ENCODE peak calls at places on chromosomes 12 and 14, in five cellular contexts. N, Z, M, P and R are unnamed samples.

GRCh38 chr14:50002926-50003212 is 110.0 kb downstream of the ARF6 start:
- DNase-seq in N (no peak), Z (peak), M (no peak), P (no peak), R (no peak)

GRCh38 chr12:121223283-121223946 is 13.5 kb downstream of the P2RX4 start:
- DNase-seq in N (peak), Z (no peak), M (no peak), P (no peak), R (no peak)

GRCh38 chr14:105187935-105188524 is 6.9 kb upstream of the NUDT14 start:
- DNase-seq in N (no peak), Z (no peak), M (no peak), P (peak), R (no peak)

GRCh38 chr12:39230086-39230485 is 212.8 kb downstream of the KIF21A start:
- DNase-seq in N (no peak), Z (peak), M (no peak), P (no peak), R (no peak)

GRCh38 chr12:33942172-33942571 is 80.1 kb upstream of the ALG10 start:
- DNase-seq in N (no peak), Z (no peak), M (no peak), P (no peak), R (no peak)

GRCh38 chr12:65830305-65830704 is 6.0 kb downstream of the HMGA2 start:
- DNase-seq in N (no peak), Z (no peak), M (no peak), P (no peak), R (no peak)

GRCh38 chr14:64786296-64787149 is 82.3 kb downstream of the PLEKHG3 start:
- DNase-seq in N (no peak), Z (no peak), M (no peak), P (no peak), R (no peak)

GRCh38 chr14:36700656-36701055 is 39.0 kb downstream of the PAX9 start:
- DNase-seq in N (no peak), Z (no peak), M (no peak), P (no peak), R (no peak)

GRCh38 chr12:113470871-113471618 is 626 bp downstream of the LHX5 start:
- DNase-seq in N (peak), Z (no peak), M (no peak), P (no peak), R (peak)

GRCh38 chr14:73237786-73238261 is 518 bp downstream of the PAPLN start:
- DNase-seq in N (no peak), Z (no peak), M (no peak), P (no peak), R (no peak)

GRCh38 chr14:22388669-22389625 is 200.1 kb downstream of the DAD1 start:
- DNase-seq in N (no peak), Z (peak), M (no peak), P (no peak), R (no peak)

GRCh38 chr14:80959448-80960006 is 4.1 kb downstream of the TSHR start:
- DNase-seq in N (no peak), Z (peak), M (no peak), P (no peak), R (no peak)

GRCh38 chr14:30355431-30355913 is 203.5 kb upstream of the G2E3 start:
- DNase-seq in N (no peak), Z (no peak), M (no peak), P (no peak), R (no peak)

GRCh38 chr12:105262461-105263184 is 26.6 kb upstream of the APPL2 start:
- DNase-seq in N (no peak), Z (no peak), M (no peak), P (no peak), R (no peak)

GRCh38 chr12:49598527-49598926 is 6.9 kb downstream of the FAM186B start:
- DNase-seq in N (peak), Z (no peak), M (no peak), P (no peak), R (no peak)

GRCh38 chr12:113647048-113647447 is 175.4 kb upstream of the LHX5 start:
- DNase-seq in N (no peak), Z (no peak), M (no peak), P (no peak), R (no peak)

GRCh38 chr14:52150162-52150561 is 81.3 kb upstream of the NID2 start:
- DNase-seq in N (no peak), Z (no peak), M (no peak), P (no peak), R (no peak)

GRCh38 chr12:103529306-103529705 is 33.5 kb upstream of the C12orf42 start:
- DNase-seq in N (no peak), Z (no peak), M (no peak), P (no peak), R (no peak)

GRCh38 chr14:68951051-68951797 is 27.9 kb downstream of the ACTN1 start:
- DNase-seq in N (no peak), Z (peak), M (no peak), P (peak), R (no peak)

GRCh38 chr14:85539510-85539909 is 9.6 kb downstream of the FLRT2 start:
- DNase-seq in N (no peak), Z (no peak), M (no peak), P (no peak), R (no peak)

GRCh38 chr14:99268776-99269510 is 3.1 kb downstream of the BCL11B start:
- DNase-seq in N (peak), Z (no peak), M (no peak), P (no peak), R (no peak)

GRCh38 chr12:76915381-76916169 is 36.8 kb upstream of the CSRP2 start:
- DNase-seq in N (no peak), Z (peak), M (no peak), P (no peak), R (no peak)

GRCh38 chr12:100672075-100672592 is 98.7 kb downstream of the GAS2L3 start:
- DNase-seq in N (peak), Z (peak), M (no peak), P (no peak), R (no peak)

GRCh38 chr12:119195256-119195655 is 16.5 kb downstream of the HSPB8 start:
- DNase-seq in N (no peak), Z (no peak), M (no peak), P (no peak), R (no peak)

GRCh38 chr12:46210835-46211439 is 57.9 kb downstream of the SLC38A1 start:
- DNase-seq in N (no peak), Z (no peak), M (no peak), P (no peak), R (no peak)

GRCh38 chr14:84554136-84554535 is 975.8 kb upstream of the FLRT2 start:
- DNase-seq in N (no peak), Z (no peak), M (no peak), P (no peak), R (no peak)

GRCh38 chr12:22529281-22530060 is 14.9 kb downstream of the C2CD5 start:
- DNase-seq in N (no peak), Z (peak), M (no peak), P (no peak), R (no peak)

GRCh38 chr12:102675672-102676071 is 195.3 kb upstream of the IGF1 start:
- DNase-seq in N (no peak), Z (peak), M (no peak), P (no peak), R (no peak)

GRCh38 chr14:99317231-99318090 is 45.5 kb upstream of the BCL11B start:
- DNase-seq in N (no peak), Z (no peak), M (no peak), P (no peak), R (no peak)

GRCh38 chr14:70359076-70359424 is 433 bp downstream of the COX16 start:
- DNase-seq in N (no peak), Z (no peak), M (no peak), P (no peak), R (no peak)

GRCh38 chr14:73236157-73236556 is 1.1 kb upstream of the PAPLN start:
- DNase-seq in N (no peak), Z (no peak), M (no peak), P (no peak), R (no peak)

GRCh38 chr12:67804168-67804567 is 155.6 kb downstream of the DYRK2 start:
- DNase-seq in N (no peak), Z (no peak), M (no peak), P (no peak), R (no peak)

GRCh38 chr14:105878125-105878524 is 351.7 kb downstream of the TMEM121 start:
- DNase-seq in N (no peak), Z (no peak), M (no peak), P (no peak), R (no peak)

GRCh38 chr12:46267618-46268348 is 1.1 kb downstream of the SLC38A1 start:
- DNase-seq in N (no peak), Z (peak), M (no peak), P (peak), R (no peak)

GRCh38 chr12:12267801-12268200 is 957 bp upstream of the LRP6 start:
- DNase-seq in N (peak), Z (no peak), M (no peak), P (no peak), R (no peak)

GRCh38 chr12:119354187-119354586 is 19.7 kb downstream of the CCDC60 start:
- DNase-seq in N (no peak), Z (no peak), M (no peak), P (no peak), R (no peak)

GRCh38 chr14:25431211-25432076 is 381.5 kb upstream of the STXBP6 start:
- DNase-seq in N (peak), Z (no peak), M (peak), P (no peak), R (peak)

GRCh38 chr12:49854976-49855375 is 12.1 kb upstream of the BCDIN3D start:
- DNase-seq in N (no peak), Z (no peak), M (no peak), P (no peak), R (no peak)

GRCh38 chr12:508795-509194 is 49.1 kb downstream of the B4GALNT3 start:
- DNase-seq in N (no peak), Z (no peak), M (no peak), P (no peak), R (no peak)

GRCh38 chr12:72273499-72273837 is 1.3 kb downstream of the TRHDE start:
- DNase-seq in N (no peak), Z (no peak), M (no peak), P (no peak), R (no peak)
- H2BK12ac ChIP-seq in N (no peak), Z (no peak), M (peak), P (no peak), R (no peak)

GRCh38 chr12:79299447-79300198 is 391.1 kb downstream of the PAWR start:
- DNase-seq in N (no peak), Z (no peak), M (no peak), P (peak), R (no peak)

GRCh38 chr12:79302171-79302841 is 388.5 kb downstream of the PAWR start:
- DNase-seq in N (no peak), Z (no peak), M (no peak), P (no peak), R (no peak)

GRCh38 chr12:79300199-79300568 is 390.6 kb downstream of the PAWR start:
- DNase-seq in N (no peak), Z (peak), M (no peak), P (peak), R (no peak)

GRCh38 chr12:79298511-79298910 is 392.3 kb downstream of the PAWR start:
- DNase-seq in N (no peak), Z (no peak), M (no peak), P (no peak), R (no peak)

DNA sequence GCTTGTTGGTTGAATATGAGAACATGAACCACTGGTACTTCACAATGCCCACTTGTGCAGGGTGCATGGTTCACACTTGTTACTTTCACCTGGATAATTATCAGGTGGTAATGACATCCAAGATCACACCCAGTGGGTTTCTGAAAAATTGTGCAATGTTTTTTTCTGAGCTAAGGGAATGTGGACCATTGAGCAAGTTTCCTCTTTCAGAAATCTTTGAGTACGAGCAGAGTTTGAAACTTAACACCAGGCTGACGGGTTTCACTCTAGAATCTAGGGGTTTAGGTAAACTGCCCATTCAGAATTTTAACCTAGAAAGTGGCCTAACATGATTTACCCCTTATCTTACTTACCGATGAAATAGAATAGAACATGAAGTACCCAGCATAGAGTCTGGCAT is 389.6 kb downstream of the PAWR start:
- DNase-seq in N (no peak), Z (no peak), M (no peak), P (peak), R (no peak)
- H2BK12ac ChIP-seq in N (no peak), Z (no peak), M (no peak), P (no peak), R (no peak)

GRCh38 chr12:53867216-53868012 is 71.2 kb upstream of the HOXC13 start:
- DNase-seq in N (peak), Z (peak), M (no peak), P (peak), R (no peak)

GRCh38 chr12:53868516-53868986 is 70.1 kb upstream of the HOXC13 start:
- DNase-seq in N (no peak), Z (no peak), M (no peak), P (no peak), R (no peak)

GRCh38 chr12:53870122-53870521 is 68.5 kb upstream of the HOXC13 start:
- DNase-seq in N (no peak), Z (no peak), M (no peak), P (no peak), R (no peak)

GRCh38 chr12:53869500-53869899 is 69.1 kb upstream of the HOXC13 start:
- DNase-seq in N (no peak), Z (no peak), M (no peak), P (no peak), R (no peak)

DNA sequence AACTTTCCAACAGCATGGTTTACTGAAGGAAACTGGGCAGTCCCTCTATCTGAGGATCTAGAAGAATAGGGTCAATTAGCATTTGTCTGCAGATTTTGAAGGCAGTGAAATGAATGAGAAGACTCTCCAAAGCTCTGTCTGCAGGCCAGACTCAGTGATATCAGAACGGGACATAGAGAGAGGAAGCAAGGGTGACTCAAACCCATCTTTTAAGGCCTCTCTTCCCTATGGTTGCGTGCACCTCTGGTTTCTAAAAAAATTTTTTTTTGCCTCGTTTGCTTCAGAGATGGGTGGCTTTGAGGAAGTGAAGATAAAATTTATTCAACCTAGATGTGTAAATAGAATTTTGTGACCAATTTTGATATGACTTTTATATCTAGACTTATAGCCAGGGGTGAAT is 71.9 kb upstream of the HOXC13 start:
- DNase-seq in N (no peak), Z (no peak), M (no peak), P (no peak), R (no peak)
- H2BK12ac ChIP-seq in N (no peak), Z (no peak), M (no peak), P (no peak), R (no peak)

GRCh38 chr14:59463773-59464650 is 1.2 kb downstream of the GPR135 start:
- DNase-seq in N (peak), Z (no peak), M (no peak), P (no peak), R (no peak)

GRCh38 chr14:59461891-59462290 is 3.3 kb downstream of the GPR135 start:
- DNase-seq in N (no peak), Z (no peak), M (no peak), P (no peak), R (no peak)

GRCh38 chr14:59464651-59465569 is at the start of gene GPR135:
- DNase-seq in N (peak), Z (peak), M (no peak), P (peak), R (peak)

GRCh38 chr14:59455411-59455810 is 9.8 kb downstream of the GPR135 start:
- DNase-seq in N (no peak), Z (no peak), M (no peak), P (no peak), R (no peak)

GRCh38 chr14:59460378-59460777 is 4.8 kb downstream of the GPR135 start:
- DNase-seq in N (no peak), Z (no peak), M (no peak), P (no peak), R (no peak)
- H2BK12ac ChIP-seq in N (no peak), Z (no peak), M (no peak), P (no peak), R (no peak)

GRCh38 chr12:6653342-6653741 is 6.1 kb upstream of the ACRBP start:
- DNase-seq in N (no peak), Z (no peak), M (no peak), P (no peak), R (no peak)
- H2BK12ac ChIP-seq in N (no peak), Z (no peak), M (no peak), P (no peak), R (no peak)

GRCh38 chr14:32572867-32573149 is 243.7 kb downstream of the AKAP6 start:
- DNase-seq in N (no peak), Z (no peak), M (no peak), P (no peak), R (no peak)
- H2BK12ac ChIP-seq in N (no peak), Z (no peak), M (no peak), P (no peak), R (no peak)